ENCODE peak calls at places on chromosomes 3 and 15, in ten cellular contexts. Z is H1; Q is ovary; F is naive thymus-derived CD4-positive, alpha-beta T cell; R is IMR-90; P is Panc1; E is gastrocnemius medialis; L is brain microvascular endothelial cell; H is effector memory CD4-positive, alpha-beta T cell; G is cardiac muscle cell. Y is an unnamed sample. For H3K36me3, the result is how much of the 10 kb centered on the place peaks cover.

GRCh38 chr3:106957021-106957420 is 420.2 kb upstream of the CCDC54 start:
- DNase-seq in Z (no peak), Q (no peak), F (no peak), R (peak), P (no peak), E (no peak), L (peak), H (no peak), G (no peak), Y (no peak)

GRCh38 chr3:8500208-8500961 is 1.2 kb upstream of the LMCD1 start:
- DNase-seq in Z (no peak), Q (peak), F (no peak), R (peak), P (no peak), E (no peak), L (peak), H (no peak), G (peak), Y (no peak)

GRCh38 chr3:23873941-23874340 is 42.8 kb downstream of the NKIRAS1 start:
- DNase-seq in Z (no peak), Q (no peak), F (no peak), R (peak), P (no peak), E (no peak), L (no peak), H (no peak), G (no peak), Y (no peak)

GRCh38 chr3:115254492-115255196 is 107.6 kb upstream of the ZBTB20 start:
- DNase-seq in Z (no peak), Q (no peak), F (no peak), R (no peak), P (no peak), E (no peak), L (no peak), H (no peak), G (no peak), Y (no peak)

GRCh38 chr3:157837341-157837740 is 268.9 kb downstream of the SHOX2 start:
- DNase-seq in Z (no peak), Q (no peak), F (no peak), R (no peak), P (no peak), E (no peak), L (no peak), H (no peak), G (no peak), Y (no peak)

GRCh38 chr15:99053380-99054024 is 45.9 kb upstream of the PGPEP1L start:
- DNase-seq in Z (no peak), Q (no peak), F (no peak), R (no peak), P (no peak), E (no peak), L (no peak), H (no peak), G (no peak), Y (no peak)

GRCh38 chr3:142929109-142929508 is 34.4 kb downstream of the PAQR9 start:
- DNase-seq in Z (peak), Q (no peak), F (no peak), R (peak), P (peak), E (peak), L (peak), H (no peak), G (no peak), Y (peak)

GRCh38 chr3:78507196-78507984 is 1260.4 kb downstream of the ROBO1 start:
- DNase-seq in Z (no peak), Q (no peak), F (no peak), R (no peak), P (no peak), E (no peak), L (no peak), H (no peak), G (no peak), Y (no peak)

GRCh38 chr3:127655641-127656040 is 17.1 kb upstream of the ABTB1 start:
- DNase-seq in Z (no peak), Q (no peak), F (no peak), R (peak), P (no peak), E (no peak), L (peak), H (no peak), G (peak), Y (no peak)

GRCh38 chr3:61669676-61670299 is 108.4 kb downstream of the PTPRG start:
- DNase-seq in Z (peak), Q (no peak), F (no peak), R (no peak), P (no peak), E (peak), L (no peak), H (no peak), G (no peak), Y (no peak)

GRCh38 chr15:37100109-37100873 is at the start of gene MEIS2:
- DNase-seq in Z (peak), Q (peak), F (no peak), R (peak), P (peak), E (peak), L (peak), H (no peak), G (peak), Y (peak)

GRCh38 chr3:105502333-105502732 is 135.6 kb downstream of the ALCAM start:
- DNase-seq in Z (no peak), Q (no peak), F (no peak), R (no peak), P (no peak), E (no peak), L (no peak), H (no peak), G (no peak), Y (no peak)

GRCh38 chr3:40780341-40780800 is 255.6 kb downstream of the ZNF621 start:
- DNase-seq in Z (no peak), Q (peak), F (no peak), R (no peak), P (no peak), E (peak), L (peak), H (no peak), G (no peak), Y (no peak)

GRCh38 chr3:64824281-64824980 is 136.6 kb upstream of the ADAMTS9 start:
- DNase-seq in Z (no peak), Q (no peak), F (no peak), R (no peak), P (no peak), E (no peak), L (peak), H (no peak), G (no peak), Y (no peak)

GRCh38 chr3:81452406-81452805 is 309.0 kb downstream of the GBE1 start:
- DNase-seq in Z (no peak), Q (no peak), F (no peak), R (no peak), P (no peak), E (no peak), L (peak), H (no peak), G (no peak), Y (no peak)

GRCh38 chr3:123447749-123448502 is 964 bp downstream of the ADCY5 start:
- DNase-seq in Z (peak), Q (peak), F (no peak), R (no peak), P (no peak), E (no peak), L (no peak), H (no peak), G (peak), Y (peak)

GRCh38 chr3:63578858-63579257 is 73.6 kb upstream of the SNTN start:
- DNase-seq in Z (no peak), Q (no peak), F (no peak), R (no peak), P (no peak), E (no peak), L (no peak), H (no peak), G (no peak), Y (no peak)

GRCh38 chr3:30227571-30228301 is 378.7 kb upstream of the TGFBR2 start:
- DNase-seq in Z (no peak), Q (no peak), F (no peak), R (peak), P (no peak), E (no peak), L (peak), H (no peak), G (no peak), Y (no peak)

GRCh38 chr15:91578511-91578910 is 275.0 kb upstream of the SLCO3A1 start:
- DNase-seq in Z (no peak), Q (no peak), F (no peak), R (no peak), P (no peak), E (no peak), L (no peak), H (no peak), G (no peak), Y (no peak)

GRCh38 chr3:32004111-32004790 is 22.7 kb downstream of the ZNF860 start:
- DNase-seq in Z (no peak), Q (no peak), F (no peak), R (no peak), P (no peak), E (no peak), L (no peak), H (no peak), G (no peak), Y (no peak)

GRCh38 chr3:40627095-40627494 is 102.3 kb downstream of the ZNF621 start:
- DNase-seq in Z (no peak), Q (no peak), F (no peak), R (no peak), P (no peak), E (no peak), L (no peak), H (no peak), G (no peak), Y (no peak)

GRCh38 chr3:197595470-197596185 is 39.9 kb upstream of the BDH1 start:
- DNase-seq in Z (no peak), Q (no peak), F (no peak), R (no peak), P (no peak), E (no peak), L (no peak), H (no peak), G (no peak), Y (no peak)

GRCh38 chr3:100339786-100340185 is 5.2 kb downstream of the NIT2 start:
- DNase-seq in Z (no peak), Q (no peak), F (no peak), R (no peak), P (no peak), E (no peak), L (no peak), H (no peak), G (no peak), Y (no peak)

GRCh38 chr3:100334340-100335136 is at the start of gene NIT2:
- DNase-seq in Z (peak), Q (peak), F (peak), R (peak), P (peak), E (peak), L (peak), H (peak), G (peak), Y (peak)

GRCh38 chr3:100335137-100335833 is 728 bp downstream of the NIT2 start:
- DNase-seq in Z (no peak), Q (peak), F (no peak), R (no peak), P (no peak), E (no peak), L (no peak), H (no peak), G (no peak), Y (no peak)

DNA sequence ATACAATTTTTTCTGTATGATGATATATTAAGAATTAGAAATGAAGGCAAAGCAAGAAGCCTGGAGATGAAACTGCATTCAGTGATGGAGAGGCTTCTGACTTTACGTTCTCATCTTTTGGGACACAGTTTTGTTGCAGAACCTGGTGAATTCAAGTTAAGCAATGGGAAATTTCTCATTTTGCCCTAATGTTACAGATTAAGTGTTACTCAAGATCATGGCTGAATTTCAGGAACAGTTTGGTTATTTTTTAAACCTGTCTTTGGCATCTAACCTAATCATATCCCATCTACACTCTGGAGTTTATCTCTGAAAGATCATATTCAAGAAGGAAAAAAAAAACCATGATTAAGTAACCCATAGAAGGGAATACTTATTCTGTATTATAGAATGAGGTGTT is 6.0 kb downstream of the NIT2 start:
- DNase-seq in Z (no peak), Q (no peak), F (no peak), R (no peak), P (no peak), E (no peak), L (no peak), H (no peak), G (no peak), Y (no peak)
- H3K36me3 ChIP-seq in Z (under half), Q (under half), F (under half), R (under half), P (under half), E (half or more), L (under half), H (under half), G (under half), Y (under half)

GRCh38 chr3:171374260-171374659 is 85.9 kb downstream of the TNIK start:
- DNase-seq in Z (no peak), Q (no peak), F (no peak), R (peak), P (no peak), E (no peak), L (no peak), H (no peak), G (peak), Y (no peak)
- H3K27ac ChIP-seq in Z (no peak), Q (no peak), F (no peak), R (no peak), P (no peak), E (peak), L (peak), H (no peak), G (no peak), Y (no peak)

GRCh38 chr3:39185959-39186691 is 6.3 kb downstream of the XIRP1 start:
- DNase-seq in Z (no peak), Q (no peak), F (no peak), R (no peak), P (no peak), E (no peak), L (no peak), H (no peak), G (no peak), Y (no peak)

GRCh38 chr3:39189150-39189510 is 3.3 kb downstream of the XIRP1 start:
- DNase-seq in Z (no peak), Q (no peak), F (no peak), R (no peak), P (no peak), E (no peak), L (no peak), H (no peak), G (no peak), Y (no peak)

GRCh38 chr3:39186692-39187151 is 5.7 kb downstream of the XIRP1 start:
- DNase-seq in Z (no peak), Q (no peak), F (no peak), R (no peak), P (no peak), E (no peak), L (no peak), H (no peak), G (no peak), Y (no peak)

GRCh38 chr3:39188271-39189149 is 3.9 kb downstream of the XIRP1 start:
- DNase-seq in Z (no peak), Q (no peak), F (no peak), R (no peak), P (no peak), E (peak), L (no peak), H (no peak), G (no peak), Y (no peak)

DNA sequence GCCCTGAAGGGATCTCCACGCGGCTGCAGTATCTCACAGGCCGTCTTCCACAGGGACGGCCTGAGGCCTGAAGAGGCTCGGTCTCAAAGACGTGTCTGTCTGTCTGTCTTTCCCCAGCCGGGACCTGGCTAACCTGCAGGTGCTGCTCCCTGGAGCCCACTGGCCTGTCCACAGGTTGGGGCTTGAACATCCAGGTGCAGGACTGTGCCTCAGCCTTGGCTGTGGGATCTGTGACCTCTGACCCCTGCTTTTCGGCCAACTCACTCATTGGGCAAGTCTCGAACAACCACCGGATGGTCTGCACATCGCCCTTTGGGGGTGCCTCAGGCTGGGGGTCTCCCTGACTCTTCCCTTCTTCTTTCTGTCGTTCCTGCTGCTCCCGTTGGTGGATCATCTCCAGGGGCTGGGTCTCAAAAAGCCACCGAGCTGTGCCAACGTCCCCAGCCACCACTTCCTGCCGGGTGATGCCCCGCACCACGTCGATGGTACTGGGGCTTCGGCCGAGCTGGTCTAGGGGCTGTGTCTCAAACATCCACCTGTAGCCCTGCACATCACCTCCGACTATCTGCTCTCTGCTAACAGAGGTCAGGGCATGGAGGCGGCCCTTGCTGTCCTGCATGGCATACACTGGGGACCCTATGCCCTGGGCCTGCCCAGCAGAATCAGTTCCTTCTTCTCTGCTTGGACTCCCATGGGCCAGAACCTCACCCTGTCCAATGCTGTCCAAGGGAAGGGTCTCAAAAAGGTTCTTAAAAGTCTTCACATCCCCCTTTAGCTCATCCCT is 4.8 kb downstream of the XIRP1 start:
- DNase-seq in Z (no peak), Q (no peak), F (no peak), R (no peak), P (no peak), E (no peak), L (no peak), H (no peak), G (no peak), Y (no peak)
- H3K4me3 ChIP-seq in Z (no peak), Q (no peak), F (no peak), R (no peak), P (no peak), E (no peak), L (no peak), H (no peak), G (no peak), Y (no peak)

GRCh38 chr3:184183679-184184078 is 2.3 kb upstream of the ABCF3 start:
- DNase-seq in Z (no peak), Q (no peak), F (no peak), R (no peak), P (no peak), E (no peak), L (no peak), H (no peak), G (no peak), Y (no peak)
- H3K36me3 ChIP-seq in Z (half or more), Q (under half), F (under half), R (half or more), P (under half), E (half or more), L (half or more), H (half or more), G (under half), Y (half or more)

GRCh38 chr3:195859061-195859845 is 47.5 kb upstream of the MUC4 start:
- DNase-seq in Z (peak), Q (peak), F (peak), R (peak), P (peak), E (no peak), L (peak), H (peak), G (peak), Y (peak)
- H3K27ac ChIP-seq in Z (no peak), Q (no peak), F (no peak), R (no peak), P (no peak), E (no peak), L (no peak), H (no peak), G (no peak), Y (no peak)

DNA sequence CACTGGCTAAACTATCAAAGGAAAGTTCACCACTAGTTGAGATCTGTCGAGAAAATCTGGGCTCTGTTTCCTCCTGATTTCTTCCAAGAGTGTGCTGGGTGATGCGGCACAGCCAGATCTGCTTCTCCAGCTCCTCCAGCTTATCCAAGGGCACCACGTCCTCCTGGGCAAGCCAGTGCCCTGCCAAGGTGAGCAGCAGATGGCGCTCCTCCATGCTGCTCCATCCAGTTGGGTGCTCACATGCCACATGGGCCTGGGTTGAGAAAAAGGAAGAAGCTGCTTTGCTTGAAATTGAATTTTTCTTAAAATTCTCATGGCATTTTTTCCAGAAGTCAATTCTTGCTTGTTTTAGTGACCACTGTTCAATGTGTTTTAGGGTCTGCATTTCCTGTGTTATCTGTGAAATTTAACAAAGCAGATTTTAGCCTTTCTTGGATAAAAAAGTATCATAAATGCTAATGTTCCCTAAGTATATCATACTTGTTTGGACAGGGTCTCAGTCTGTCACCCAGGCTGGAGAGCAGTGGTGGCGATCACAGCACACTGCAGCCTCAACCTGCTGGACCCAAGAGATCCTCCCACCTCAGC is 47.3 kb downstream of the EIF3J start:
- DNase-seq in Z (peak), Q (no peak), F (peak), R (no peak), P (peak), E (no peak), L (no peak), H (peak), G (peak), Y (peak)
- H3K4me3 ChIP-seq in Z (no peak), Q (no peak), F (no peak), R (no peak), P (no peak), E (no peak), L (no peak), H (no peak), G (no peak), Y (no peak)

GRCh38 chr15:66326051-66326450 is 30.4 kb downstream of the TIPIN start:
- DNase-seq in Z (no peak), Q (no peak), F (no peak), R (no peak), P (no peak), E (no peak), L (no peak), H (no peak), G (no peak), Y (no peak)
- H3K36me3 ChIP-seq in Z (half or more), Q (under half), F (under half), R (under half), P (under half), E (half or more), L (under half), H (half or more), G (under half), Y (half or more)

DNA sequence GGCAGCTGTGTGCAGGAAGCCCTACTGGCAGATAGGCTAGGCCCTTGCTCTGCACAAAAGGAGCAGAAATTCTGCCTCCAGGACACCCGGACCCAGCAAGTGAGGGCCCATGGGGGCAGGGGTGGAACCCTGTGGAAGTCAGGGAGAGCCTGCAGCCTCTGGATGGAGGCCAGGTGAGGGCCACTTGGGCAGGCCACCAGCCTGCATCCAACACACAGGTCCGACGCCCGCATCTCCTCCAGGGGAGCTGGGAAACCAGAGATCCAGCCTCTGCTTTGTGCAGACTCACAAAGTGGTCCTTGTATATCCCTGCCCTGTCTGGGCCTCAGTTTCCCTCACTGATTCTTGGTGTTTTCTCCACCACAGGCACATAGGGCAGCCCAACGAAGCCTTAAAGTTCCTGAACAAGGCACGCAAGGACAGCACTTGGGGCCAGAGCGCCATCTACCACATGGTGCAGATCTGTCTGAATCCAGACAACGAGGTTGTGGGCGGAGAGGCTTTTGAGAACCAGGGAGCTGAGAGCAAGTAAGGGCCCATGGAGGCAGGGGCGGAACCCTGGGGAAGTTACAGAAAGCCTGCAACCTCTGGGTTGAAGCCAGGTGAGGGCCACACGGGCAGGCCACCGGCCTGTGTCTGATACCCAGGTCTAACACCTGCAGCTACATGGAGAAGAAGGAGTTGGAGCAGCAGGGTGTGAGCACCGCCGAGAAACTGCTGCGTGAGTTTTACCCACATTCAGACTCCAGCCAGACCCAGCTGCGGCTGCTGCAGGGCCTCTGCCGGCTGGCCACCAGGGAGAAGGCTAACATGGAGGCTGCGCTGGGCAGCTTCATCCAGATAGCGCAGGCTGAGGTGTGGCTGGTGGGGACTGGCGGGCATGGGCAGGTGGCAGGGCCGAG is 16.6 kb downstream of the CSRNP1 start:
- DNase-seq in Z (no peak), Q (no peak), F (no peak), R (no peak), P (no peak), E (no peak), L (no peak), H (no peak), G (no peak), Y (no peak)
- H3K27ac ChIP-seq in Z (no peak), Q (no peak), F (no peak), R (no peak), P (no peak), E (no peak), L (no peak), H (no peak), G (no peak), Y (no peak)

Y was measured in CD4-positive, alpha-beta memory T cell.